ENCODE peak calls at places on chromosomes 13 and 19, in ten cellular contexts. One of them, this sample, is unnamed.

GRCh38 chr19:50657672-50658437 is 8.6 kb downstream of the C19orf81 start:
- DNase-seq in hippocampal formation: peak
- DNase-seq in posterior cingulate gyrus: peak
- DNase-seq in heart right ventricle: peak
- DNase-seq in COR-L47: no peak
- DNase-seq in mesendoderm: peak
- DNase-seq in amygdala: peak
- DNase-seq in anterior cingulate cortex: peak
- DNase-seq in left colon: peak
- DNase-seq in HTR-8/SVneo: peak
- DNase-seq in this sample: peak

GRCh38 chr13:109750376-109750775 is 36.0 kb downstream of the IRS2 start:
- DNase-seq in hippocampal formation: no peak
- DNase-seq in posterior cingulate gyrus: no peak
- DNase-seq in heart right ventricle: no peak
- DNase-seq in COR-L47: no peak
- DNase-seq in mesendoderm: peak
- DNase-seq in amygdala: no peak
- DNase-seq in anterior cingulate cortex: no peak
- DNase-seq in left colon: no peak
- DNase-seq in HTR-8/SVneo: no peak
- DNase-seq in this sample: no peak

GRCh38 chr13:109271991-109272454 is 514.4 kb downstream of the IRS2 start:
- DNase-seq in hippocampal formation: no peak
- DNase-seq in posterior cingulate gyrus: no peak
- DNase-seq in heart right ventricle: no peak
- DNase-seq in COR-L47: no peak
- DNase-seq in mesendoderm: peak
- DNase-seq in amygdala: no peak
- DNase-seq in anterior cingulate cortex: no peak
- DNase-seq in left colon: no peak
- DNase-seq in HTR-8/SVneo: no peak
- DNase-seq in this sample: no peak

GRCh38 chr19:7646426-7646700 is 9.5 kb downstream of the STXBP2 start:
- DNase-seq in hippocampal formation: no peak
- DNase-seq in posterior cingulate gyrus: no peak
- DNase-seq in heart right ventricle: no peak
- DNase-seq in COR-L47: no peak
- DNase-seq in mesendoderm: no peak
- DNase-seq in amygdala: no peak
- DNase-seq in anterior cingulate cortex: no peak
- DNase-seq in left colon: no peak
- DNase-seq in HTR-8/SVneo: no peak
- DNase-seq in this sample: no peak

GRCh38 chr13:20472531-20472930 is 53.1 kb downstream of the CRYL1 start:
- DNase-seq in hippocampal formation: no peak
- DNase-seq in posterior cingulate gyrus: peak
- DNase-seq in heart right ventricle: no peak
- DNase-seq in COR-L47: no peak
- DNase-seq in mesendoderm: no peak
- DNase-seq in amygdala: no peak
- DNase-seq in anterior cingulate cortex: no peak
- DNase-seq in left colon: no peak
- DNase-seq in HTR-8/SVneo: no peak
- DNase-seq in this sample: no peak

GRCh38 chr19:623175-623916 is 10.0 kb downstream of the POLRMT start:
- DNase-seq in hippocampal formation: no peak
- DNase-seq in posterior cingulate gyrus: no peak
- DNase-seq in heart right ventricle: no peak
- DNase-seq in COR-L47: no peak
- DNase-seq in mesendoderm: no peak
- DNase-seq in amygdala: no peak
- DNase-seq in anterior cingulate cortex: no peak
- DNase-seq in left colon: no peak
- DNase-seq in HTR-8/SVneo: no peak
- DNase-seq in this sample: no peak

GRCh38 chr19:13865578-13866462 is 11.1 kb upstream of the NANOS3 start:
- DNase-seq in hippocampal formation: no peak
- DNase-seq in posterior cingulate gyrus: no peak
- DNase-seq in heart right ventricle: no peak
- DNase-seq in COR-L47: no peak
- DNase-seq in mesendoderm: no peak
- DNase-seq in amygdala: no peak
- DNase-seq in anterior cingulate cortex: no peak
- DNase-seq in left colon: no peak
- DNase-seq in HTR-8/SVneo: no peak
- DNase-seq in this sample: peak

GRCh38 chr19:45507864-45508680 is 793 bp downstream of the VASP start:
- DNase-seq in hippocampal formation: no peak
- DNase-seq in posterior cingulate gyrus: peak
- DNase-seq in heart right ventricle: peak
- DNase-seq in COR-L47: peak
- DNase-seq in mesendoderm: peak
- DNase-seq in amygdala: no peak
- DNase-seq in anterior cingulate cortex: no peak
- DNase-seq in left colon: peak
- DNase-seq in HTR-8/SVneo: no peak
- DNase-seq in this sample: peak

GRCh38 chr19:1068111-1069001 is 1.4 kb downstream of the ARHGAP45 start:
- DNase-seq in hippocampal formation: no peak
- DNase-seq in posterior cingulate gyrus: no peak
- DNase-seq in heart right ventricle: peak
- DNase-seq in COR-L47: no peak
- DNase-seq in mesendoderm: no peak
- DNase-seq in amygdala: no peak
- DNase-seq in anterior cingulate cortex: no peak
- DNase-seq in left colon: peak
- DNase-seq in HTR-8/SVneo: no peak
- DNase-seq in this sample: no peak

GRCh38 chr13:79679334-79679733 is 198.4 kb downstream of the NDFIP2 start:
- DNase-seq in hippocampal formation: peak
- DNase-seq in posterior cingulate gyrus: peak
- DNase-seq in heart right ventricle: peak
- DNase-seq in COR-L47: peak
- DNase-seq in mesendoderm: peak
- DNase-seq in amygdala: no peak
- DNase-seq in anterior cingulate cortex: no peak
- DNase-seq in left colon: peak
- DNase-seq in HTR-8/SVneo: peak
- DNase-seq in this sample: peak

GRCh38 chr13:103625194-103625593 is 559.0 kb upstream of the SLC10A2 start:
- DNase-seq in hippocampal formation: no peak
- DNase-seq in posterior cingulate gyrus: no peak
- DNase-seq in heart right ventricle: no peak
- DNase-seq in COR-L47: no peak
- DNase-seq in mesendoderm: no peak
- DNase-seq in amygdala: no peak
- DNase-seq in anterior cingulate cortex: no peak
- DNase-seq in left colon: no peak
- DNase-seq in HTR-8/SVneo: no peak
- DNase-seq in this sample: peak

GRCh38 chr13:31236211-31236786 is 36.5 kb downstream of the B3GLCT start:
- DNase-seq in hippocampal formation: peak
- DNase-seq in posterior cingulate gyrus: no peak
- DNase-seq in heart right ventricle: no peak
- DNase-seq in COR-L47: peak
- DNase-seq in mesendoderm: peak
- DNase-seq in amygdala: no peak
- DNase-seq in anterior cingulate cortex: no peak
- DNase-seq in left colon: no peak
- DNase-seq in HTR-8/SVneo: no peak
- DNase-seq in this sample: peak

GRCh38 chr13:39765801-39766463 is 110.5 kb downstream of the COG6 start:
- DNase-seq in hippocampal formation: peak
- DNase-seq in posterior cingulate gyrus: peak
- DNase-seq in heart right ventricle: peak
- DNase-seq in COR-L47: peak
- DNase-seq in mesendoderm: peak
- DNase-seq in amygdala: peak
- DNase-seq in anterior cingulate cortex: peak
- DNase-seq in left colon: peak
- DNase-seq in HTR-8/SVneo: no peak
- DNase-seq in this sample: peak

GRCh38 chr19:4691383-4691782 is 21.2 kb upstream of the MYDGF start:
- DNase-seq in hippocampal formation: no peak
- DNase-seq in posterior cingulate gyrus: no peak
- DNase-seq in heart right ventricle: no peak
- DNase-seq in COR-L47: no peak
- DNase-seq in mesendoderm: no peak
- DNase-seq in amygdala: no peak
- DNase-seq in anterior cingulate cortex: no peak
- DNase-seq in left colon: no peak
- DNase-seq in HTR-8/SVneo: no peak
- DNase-seq in this sample: no peak

GRCh38 chr13:112814905-112815585 is 125.2 kb downstream of the ATP11A start:
- DNase-seq in hippocampal formation: no peak
- DNase-seq in posterior cingulate gyrus: no peak
- DNase-seq in heart right ventricle: peak
- DNase-seq in COR-L47: peak
- DNase-seq in mesendoderm: no peak
- DNase-seq in amygdala: no peak
- DNase-seq in anterior cingulate cortex: no peak
- DNase-seq in left colon: no peak
- DNase-seq in HTR-8/SVneo: no peak
- DNase-seq in this sample: no peak

GRCh38 chr19:3443840-3444694 is 36.3 kb downstream of the SMIM24 start:
- DNase-seq in hippocampal formation: no peak
- DNase-seq in posterior cingulate gyrus: peak
- DNase-seq in heart right ventricle: peak
- DNase-seq in COR-L47: peak
- DNase-seq in mesendoderm: peak
- DNase-seq in amygdala: no peak
- DNase-seq in anterior cingulate cortex: no peak
- DNase-seq in left colon: no peak
- DNase-seq in HTR-8/SVneo: no peak
- DNase-seq in this sample: peak

GRCh38 chr13:50916701-50917184 is 7.2 kb downstream of the RNASEH2B start:
- DNase-seq in hippocampal formation: peak
- DNase-seq in posterior cingulate gyrus: no peak
- DNase-seq in heart right ventricle: no peak
- DNase-seq in COR-L47: no peak
- DNase-seq in mesendoderm: peak
- DNase-seq in amygdala: no peak
- DNase-seq in anterior cingulate cortex: no peak
- DNase-seq in left colon: peak
- DNase-seq in HTR-8/SVneo: no peak
- DNase-seq in this sample: peak

GRCh38 chr13:46559272-46559805 is 6.4 kb downstream of the LRCH1 start:
- DNase-seq in hippocampal formation: no peak
- DNase-seq in posterior cingulate gyrus: no peak
- DNase-seq in heart right ventricle: no peak
- DNase-seq in COR-L47: no peak
- DNase-seq in mesendoderm: no peak
- DNase-seq in amygdala: no peak
- DNase-seq in anterior cingulate cortex: no peak
- DNase-seq in left colon: no peak
- DNase-seq in HTR-8/SVneo: no peak
- DNase-seq in this sample: no peak

GRCh38 chr13:39684531-39685137 is 29.2 kb downstream of the COG6 start:
- DNase-seq in hippocampal formation: peak
- DNase-seq in posterior cingulate gyrus: no peak
- DNase-seq in heart right ventricle: no peak
- DNase-seq in COR-L47: peak
- DNase-seq in mesendoderm: peak
- DNase-seq in amygdala: no peak
- DNase-seq in anterior cingulate cortex: no peak
- DNase-seq in left colon: no peak
- DNase-seq in HTR-8/SVneo: peak
- DNase-seq in this sample: peak

GRCh38 chr19:38375748-38376147 is 1.4 kb downstream of the PSMD8 start:
- DNase-seq in hippocampal formation: no peak
- DNase-seq in posterior cingulate gyrus: no peak
- DNase-seq in heart right ventricle: no peak
- DNase-seq in COR-L47: no peak
- DNase-seq in mesendoderm: no peak
- DNase-seq in amygdala: no peak
- DNase-seq in anterior cingulate cortex: no peak
- DNase-seq in left colon: no peak
- DNase-seq in HTR-8/SVneo: no peak
- DNase-seq in this sample: no peak

GRCh38 chr19:14031719-14032480 is at the start of gene IL27RA:
- DNase-seq in hippocampal formation: no peak
- DNase-seq in posterior cingulate gyrus: peak
- DNase-seq in heart right ventricle: peak
- DNase-seq in COR-L47: peak
- DNase-seq in mesendoderm: peak
- DNase-seq in amygdala: no peak
- DNase-seq in anterior cingulate cortex: no peak
- DNase-seq in left colon: peak
- DNase-seq in HTR-8/SVneo: peak
- DNase-seq in this sample: peak

GRCh38 chr13:30331331-30331771 is 24.0 kb upstream of the KATNAL1 start:
- DNase-seq in hippocampal formation: no peak
- DNase-seq in posterior cingulate gyrus: no peak
- DNase-seq in heart right ventricle: no peak
- DNase-seq in COR-L47: no peak
- DNase-seq in mesendoderm: no peak
- DNase-seq in amygdala: no peak
- DNase-seq in anterior cingulate cortex: no peak
- DNase-seq in left colon: peak
- DNase-seq in HTR-8/SVneo: no peak
- DNase-seq in this sample: no peak

GRCh38 chr13:105037064-105037463 is 1498.4 kb downstream of the EFNB2 start:
- DNase-seq in hippocampal formation: no peak
- DNase-seq in posterior cingulate gyrus: no peak
- DNase-seq in heart right ventricle: no peak
- DNase-seq in COR-L47: no peak
- DNase-seq in mesendoderm: no peak
- DNase-seq in amygdala: no peak
- DNase-seq in anterior cingulate cortex: no peak
- DNase-seq in left colon: no peak
- DNase-seq in HTR-8/SVneo: no peak
- DNase-seq in this sample: no peak

GRCh38 chr13:74920361-74920760 is 561.6 kb downstream of the TBC1D4 start:
- DNase-seq in hippocampal formation: no peak
- DNase-seq in posterior cingulate gyrus: no peak
- DNase-seq in heart right ventricle: no peak
- DNase-seq in COR-L47: no peak
- DNase-seq in mesendoderm: peak
- DNase-seq in amygdala: no peak
- DNase-seq in anterior cingulate cortex: no peak
- DNase-seq in left colon: no peak
- DNase-seq in HTR-8/SVneo: no peak
- DNase-seq in this sample: no peak

GRCh38 chr13:29497137-29497654 is 98.3 kb downstream of the SLC7A1 start:
- DNase-seq in hippocampal formation: no peak
- DNase-seq in posterior cingulate gyrus: no peak
- DNase-seq in heart right ventricle: peak
- DNase-seq in COR-L47: no peak
- DNase-seq in mesendoderm: peak
- DNase-seq in amygdala: no peak
- DNase-seq in anterior cingulate cortex: no peak
- DNase-seq in left colon: peak
- DNase-seq in HTR-8/SVneo: no peak
- DNase-seq in this sample: no peak

This sample was measured in NCI-H146.